ENCODE peak calls at places on chromosomes 6 and 20, in four cellular contexts. One of them, this sample, is unnamed.

GRCh38 chr6:152096863-152097496 is 289.5 kb downstream of the ESR1 start:
- DNase-seq in right lobe of liver: no peak
- DNase-seq in RWPE1: peak
- DNase-seq in HCT116: no peak
- DNase-seq in this sample: no peak

GRCh38 chr6:130958468-130958867 is 104.6 kb downstream of the EPB41L2 start:
- DNase-seq in RWPE1: no peak
- DNase-seq in right lobe of liver: no peak
- DNase-seq in HCT116: no peak
- DNase-seq in this sample: no peak

GRCh38 chr6:84424956-84425355 is 197.5 kb upstream of the CEP162 start:
- DNase-seq in right lobe of liver: no peak
- DNase-seq in RWPE1: no peak
- DNase-seq in HCT116: no peak
- DNase-seq in this sample: no peak

GRCh38 chr20:23100021-23100753 is 14.1 kb upstream of the CD93 start:
- DNase-seq in right lobe of liver: no peak
- DNase-seq in HCT116: no peak
- DNase-seq in RWPE1: peak
- DNase-seq in this sample: no peak

GRCh38 chr6:51743999-51744398 is 343.4 kb downstream of the PKHD1 start:
- DNase-seq in right lobe of liver: no peak
- DNase-seq in HCT116: no peak
- DNase-seq in RWPE1: no peak
- DNase-seq in this sample: no peak

GRCh38 chr6:21840428-21840827 is 246.9 kb downstream of the SOX4 start:
- DNase-seq in right lobe of liver: no peak
- DNase-seq in HCT116: no peak
- DNase-seq in RWPE1: no peak
- DNase-seq in this sample: no peak

GRCh38 chr6:152313542-152314482 is 323.4 kb downstream of the SYNE1 start:
- DNase-seq in RWPE1: no peak
- DNase-seq in HCT116: no peak
- DNase-seq in right lobe of liver: no peak
- DNase-seq in this sample: no peak

GRCh38 chr6:155495011-155495768 is 39.6 kb upstream of the NOX3 start:
- DNase-seq in right lobe of liver: no peak
- DNase-seq in RWPE1: no peak
- DNase-seq in HCT116: no peak
- DNase-seq in this sample: no peak

GRCh38 chr6:151425561-151425960 is 26.4 kb downstream of the RMND1 start:
- DNase-seq in RWPE1: no peak
- DNase-seq in HCT116: no peak
- DNase-seq in right lobe of liver: no peak
- DNase-seq in this sample: no peak

GRCh38 chr6:422423-423061 is 31.0 kb downstream of the IRF4 start:
- DNase-seq in HCT116: no peak
- DNase-seq in right lobe of liver: no peak
- DNase-seq in RWPE1: peak
- DNase-seq in this sample: no peak

GRCh38 chr20:8518878-8519277 is 386.8 kb downstream of the PLCB1 start:
- DNase-seq in RWPE1: no peak
- DNase-seq in HCT116: no peak
- DNase-seq in right lobe of liver: no peak
- DNase-seq in this sample: no peak

GRCh38 chr6:155645328-155645727 is 189.7 kb upstream of the NOX3 start:
- DNase-seq in RWPE1: no peak
- DNase-seq in HCT116: no peak
- DNase-seq in right lobe of liver: no peak
- DNase-seq in this sample: no peak

GRCh38 chr6:56644366-56644765 is 1.7 kb upstream of the DST start:
- DNase-seq in right lobe of liver: no peak
- DNase-seq in RWPE1: no peak
- DNase-seq in HCT116: no peak
- DNase-seq in this sample: no peak

GRCh38 chr6:56643379-56644089 is 845 bp upstream of the DST start:
- DNase-seq in RWPE1: no peak
- DNase-seq in HCT116: no peak
- DNase-seq in right lobe of liver: no peak
- DNase-seq in this sample: no peak

GRCh38 chr6:56640374-56640773 is 2.3 kb downstream of the DST start:
- DNase-seq in right lobe of liver: no peak
- DNase-seq in HCT116: no peak
- DNase-seq in RWPE1: no peak
- DNase-seq in this sample: no peak

GRCh38 chr6:56638760-56639159 is 3.9 kb downstream of the DST start:
- DNase-seq in HCT116: no peak
- DNase-seq in right lobe of liver: no peak
- DNase-seq in RWPE1: no peak
- DNase-seq in this sample: no peak

DNA sequence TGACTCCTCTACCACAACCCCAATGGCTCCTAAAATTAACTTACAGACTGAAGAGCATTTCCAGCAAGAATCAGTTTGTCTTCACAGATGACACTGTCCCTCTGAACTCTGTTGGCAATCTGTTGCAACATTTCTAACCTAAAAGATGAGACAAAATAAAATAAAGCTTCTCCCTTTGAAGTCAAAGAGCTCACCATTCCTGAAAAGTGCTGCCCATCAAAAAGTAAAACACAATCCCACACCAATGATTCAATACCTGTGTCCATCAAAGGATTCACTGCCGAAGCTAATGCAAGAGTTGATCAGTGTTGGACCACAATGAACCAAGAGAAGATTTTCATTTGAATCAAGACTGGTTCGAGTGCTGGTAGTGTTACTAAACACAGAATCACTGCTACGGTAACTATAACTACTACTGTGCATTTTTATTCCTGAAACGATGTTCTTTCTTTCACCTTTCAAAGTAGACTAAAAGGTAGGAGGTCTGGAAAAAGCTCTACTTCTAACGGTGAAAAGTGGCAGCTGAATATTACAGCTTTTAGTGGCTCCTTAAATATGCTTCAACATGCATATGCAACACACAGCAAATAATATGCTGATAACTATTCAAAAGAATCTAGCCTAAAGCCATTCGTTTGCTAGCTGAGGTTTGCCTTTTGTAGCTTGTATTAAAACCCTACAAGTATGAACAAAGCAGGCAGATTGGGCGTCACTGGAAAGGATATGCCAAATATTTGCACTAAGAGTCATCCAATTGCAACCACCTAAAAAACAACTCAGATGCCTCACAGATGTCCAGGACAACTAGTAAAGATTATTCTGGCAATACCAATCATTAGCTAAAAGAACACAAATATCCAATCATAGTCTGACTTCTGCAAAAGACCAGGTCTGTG is at the start of gene DST:
- DNase-seq in RWPE1: peak
- DNase-seq in HCT116: no peak
- DNase-seq in right lobe of liver: no peak
- DNase-seq in this sample: no peak
- TF ChIP-seq CTCF in RWPE1: no peak
- TF ChIP-seq CTCF in HCT116: no peak
- TF ChIP-seq CTCF in right lobe of liver: no peak
- TF ChIP-seq CTCF in this sample: no peak

DNA sequence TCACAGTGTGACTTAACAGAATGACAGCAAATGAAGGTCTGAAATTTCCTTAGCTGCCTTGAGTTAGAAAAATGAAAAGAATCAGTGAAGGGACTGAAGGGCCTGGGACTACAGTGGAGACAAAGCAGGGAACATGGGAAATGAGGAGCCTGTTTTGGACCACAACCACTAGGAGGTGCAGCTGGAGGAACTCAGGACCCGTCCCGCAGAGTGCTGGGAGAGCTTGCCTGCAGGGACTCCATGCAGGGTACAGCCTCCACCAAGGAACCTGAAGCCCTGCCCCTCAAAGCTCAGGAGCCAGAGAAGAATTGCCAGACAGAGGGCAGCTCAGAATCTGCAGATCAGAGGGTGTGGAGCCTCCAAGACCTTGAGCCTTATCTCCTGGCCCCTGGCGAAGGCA is 50.7 kb downstream of the LRFN2 start:
- DNase-seq in HCT116: no peak
- DNase-seq in RWPE1: no peak
- DNase-seq in right lobe of liver: no peak
- DNase-seq in this sample: no peak
- TF ChIP-seq CTCF in HCT116: no peak
- TF ChIP-seq CTCF in RWPE1: no peak
- TF ChIP-seq CTCF in right lobe of liver: no peak
- TF ChIP-seq CTCF in this sample: peak

DNA sequence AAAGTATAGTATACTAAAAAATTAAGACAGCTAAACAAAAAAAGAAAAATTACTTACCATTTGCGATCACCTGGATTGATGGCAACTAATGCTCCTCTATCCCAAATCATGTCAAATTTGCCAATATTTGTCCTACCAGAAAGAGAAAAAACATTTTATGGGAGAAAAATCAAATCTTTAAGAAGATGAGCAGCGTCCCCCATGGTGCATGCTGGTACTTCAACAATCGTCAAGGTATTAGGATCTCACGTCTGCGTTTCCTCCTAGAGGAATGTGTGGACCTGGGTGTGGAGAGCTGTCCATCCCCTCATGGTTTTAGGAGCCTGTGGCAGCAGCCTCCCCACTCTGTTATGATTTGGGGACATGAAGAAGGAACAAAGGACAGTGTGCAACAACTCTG is 16.0 kb downstream of the TPMT start:
- DNase-seq in RWPE1: no peak
- DNase-seq in HCT116: no peak
- DNase-seq in right lobe of liver: no peak
- DNase-seq in this sample: no peak
- TF ChIP-seq CTCF in RWPE1: no peak
- TF ChIP-seq CTCF in HCT116: no peak
- TF ChIP-seq CTCF in right lobe of liver: no peak
- TF ChIP-seq CTCF in this sample: no peak

DNA sequence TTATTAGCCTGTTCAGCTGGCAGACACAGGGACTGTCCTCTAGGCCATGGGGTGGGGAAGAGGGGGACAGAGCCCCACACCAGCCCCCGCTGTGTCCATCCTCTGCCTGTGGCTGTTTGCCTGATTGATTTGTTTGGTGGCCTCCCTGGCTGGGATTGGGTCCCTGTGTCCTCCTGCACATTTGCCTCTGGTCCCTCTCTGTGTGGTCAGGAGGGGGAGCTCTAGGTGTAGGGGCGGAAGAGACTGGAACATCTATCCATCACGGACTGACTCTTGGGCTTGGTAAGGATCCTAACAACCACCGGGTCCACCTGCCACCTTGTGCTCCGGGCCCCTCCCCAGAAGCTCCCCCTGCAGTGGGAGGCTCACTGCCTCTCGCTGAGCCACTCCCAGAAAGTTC is 38.4 kb upstream of the CCDC167 start:
- DNase-seq in right lobe of liver: no peak
- DNase-seq in RWPE1: peak
- DNase-seq in HCT116: peak
- DNase-seq in this sample: no peak
- TF ChIP-seq CTCF in right lobe of liver: peak
- TF ChIP-seq CTCF in RWPE1: no peak
- TF ChIP-seq CTCF in HCT116: peak
- TF ChIP-seq CTCF in this sample: peak

DNA sequence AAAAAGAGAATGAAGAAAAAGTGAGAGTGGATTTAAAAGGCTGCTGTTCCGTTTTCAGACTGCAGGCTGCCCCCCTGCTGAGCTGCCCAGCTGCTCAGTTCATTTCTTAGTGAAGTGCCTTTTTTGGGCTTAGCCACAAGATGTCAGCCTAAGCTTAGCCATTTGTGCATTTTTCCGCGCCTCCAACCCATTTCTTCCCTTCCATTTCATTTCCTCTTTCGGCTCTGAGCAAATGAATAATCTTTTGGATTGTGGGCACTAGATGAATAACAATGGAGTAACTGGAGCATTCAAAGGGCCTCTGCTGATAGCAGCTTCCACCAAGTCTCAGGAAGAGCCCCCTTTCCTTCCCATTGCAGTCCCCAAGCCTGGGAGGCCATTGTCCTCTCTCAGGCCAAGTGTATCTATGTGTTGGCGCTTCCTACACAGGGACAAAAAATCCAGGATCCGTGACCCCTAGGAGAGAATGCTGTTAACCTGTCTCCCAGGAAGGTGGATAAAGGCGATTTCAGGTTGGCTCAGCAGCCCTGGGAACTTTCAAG is 83.5 kb upstream of the SPTLC3 start:
- DNase-seq in HCT116: peak
- DNase-seq in right lobe of liver: no peak
- DNase-seq in RWPE1: peak
- DNase-seq in this sample: no peak
- TF ChIP-seq CTCF in HCT116: peak
- TF ChIP-seq CTCF in right lobe of liver: peak
- TF ChIP-seq CTCF in RWPE1: peak
- TF ChIP-seq CTCF in this sample: peak

GRCh38 chr20:560680-561079 is 17.1 kb upstream of the CSNK2A1 start:
- DNase-seq in right lobe of liver: no peak
- DNase-seq in RWPE1: no peak
- DNase-seq in HCT116: no peak
- DNase-seq in this sample: no peak
- TF ChIP-seq CTCF in right lobe of liver: no peak
- TF ChIP-seq CTCF in RWPE1: no peak
- TF ChIP-seq CTCF in HCT116: peak
- TF ChIP-seq CTCF in this sample: peak

DNA sequence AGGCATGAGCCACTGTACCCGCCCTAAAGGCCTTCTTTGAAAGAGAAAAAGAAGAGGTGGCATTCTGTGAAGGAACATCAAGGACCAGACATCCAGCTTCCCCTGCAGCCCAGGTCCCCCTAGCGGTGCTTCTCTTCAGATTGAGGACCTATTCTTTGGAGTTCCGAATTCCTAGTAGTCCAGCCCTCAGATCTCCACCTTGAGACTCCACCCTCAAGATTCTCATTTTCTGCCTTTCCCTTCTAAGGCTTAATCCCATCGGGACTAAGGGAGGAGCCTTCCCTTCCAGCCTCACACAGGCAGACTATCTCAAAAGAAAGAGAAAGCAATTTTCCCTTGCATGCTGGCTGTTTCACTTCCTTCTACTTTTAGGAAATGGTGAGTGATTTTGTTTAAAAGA is 32.5 kb downstream of the MUC22 start:
- DNase-seq in HCT116: peak
- DNase-seq in RWPE1: peak
- DNase-seq in right lobe of liver: no peak
- DNase-seq in this sample: no peak
- TF ChIP-seq CTCF in HCT116: peak
- TF ChIP-seq CTCF in RWPE1: no peak
- TF ChIP-seq CTCF in right lobe of liver: peak
- TF ChIP-seq CTCF in this sample: peak

DNA sequence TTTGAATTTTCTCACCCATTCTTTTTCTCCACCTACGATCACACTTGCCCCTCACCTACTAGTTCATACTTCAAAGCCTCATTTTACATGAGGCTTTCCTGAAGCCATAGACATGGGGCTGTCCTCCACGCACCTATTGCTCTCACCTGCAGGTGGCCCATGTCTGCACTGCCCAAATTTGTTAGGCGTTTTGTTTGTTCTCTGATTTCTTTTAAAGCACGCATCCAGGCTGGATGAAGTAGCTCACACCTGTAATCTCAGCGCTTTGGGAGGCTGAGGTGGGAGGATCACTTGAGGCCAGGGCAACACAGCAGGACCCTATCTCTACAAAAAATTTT is 106.8 kb upstream of the RIPOR2 start:
- DNase-seq in RWPE1: no peak
- DNase-seq in HCT116: no peak
- DNase-seq in right lobe of liver: no peak
- DNase-seq in this sample: no peak
- TF ChIP-seq CTCF in RWPE1: no peak
- TF ChIP-seq CTCF in HCT116: no peak
- TF ChIP-seq CTCF in right lobe of liver: no peak
- TF ChIP-seq CTCF in this sample: no peak